ENCODE peak calls at places on chromosomes 13 and 19, in seven cellular contexts. L is activated B cell treated with CpG ODN at 0.5 μM for 24 hours, Z is AG04449, N is neural progenitor cell, I is mucosa of descending colon, M is progenitor cell of endocrine pancreas, P is astrocyte of the cerebellum. J is an unnamed sample.

GRCh38 chr19:49455729-49456128 is 2.7 kb downstream of the ALDH16A1 start:
- DNase-seq in N (no peak), P (no peak), Z (no peak), M (no peak), I (no peak), L (no peak), J (no peak)

GRCh38 chr19:7701049-7701653 is 780 bp downstream of the FCER2 start:
- DNase-seq in L (no peak), P (no peak), M (no peak), I (no peak), N (no peak), Z (no peak), J (no peak)

GRCh38 chr13:86020350-86021002 is 221.3 kb upstream of the SLITRK6 start:
- DNase-seq in M (no peak), N (no peak), L (no peak), Z (no peak), P (peak; percentile 98), I (no peak), J (no peak)

GRCh38 chr13:24644051-24644450 is 36.2 kb upstream of the ATP12A start:
- DNase-seq in Z (peak; percentile 4), L (no peak), M (no peak), P (peak; percentile 27), I (no peak), N (no peak), J (no peak)

GRCh38 chr13:91719033-91719432 is 320.6 kb downstream of the GPC5 start:
- DNase-seq in N (no peak), I (no peak), L (no peak), M (no peak), Z (no peak), P (no peak), J (no peak)

GRCh38 chr13:113169277-113170272 is 11.1 kb downstream of the PROZ start:
- DNase-seq in M (no peak), L (no peak), Z (no peak), I (no peak), N (peak; percentile 28), P (no peak), J (no peak)

GRCh38 chr19:29672933-29673336 is 7.7 kb downstream of the PLEKHF1 start:
- DNase-seq in Z (no peak), M (no peak), L (peak; percentile 43), P (no peak), N (no peak), I (peak; percentile 87), J (no peak)

GRCh38 chr19:46491975-46492682 is 3.5 kb downstream of the PNMA8B start:
- DNase-seq in I (no peak), N (no peak), M (no peak), Z (no peak), P (no peak), L (no peak), J (no peak)

GRCh38 chr19:38649305-38650179 is 2.1 kb downstream of the ACTN4 start:
- DNase-seq in P (no peak), L (no peak), Z (no peak), M (no peak), N (no peak), I (peak; percentile 88), J (no peak)

GRCh38 chr13:29513002-29513980 is 82.2 kb downstream of the SLC7A1 start:
- DNase-seq in N (no peak), I (no peak), Z (no peak), P (no peak), M (no peak), L (no peak), J (no peak)

GRCh38 chr19:56091066-56091490 is 30.0 kb downstream of the ZNF787 start:
- DNase-seq in P (no peak), Z (no peak), I (no peak), M (no peak), N (no peak), L (no peak), J (no peak)

GRCh38 chr19:3324405-3324856 is 42.0 kb upstream of the NFIC start:
- DNase-seq in P (no peak), I (no peak), N (peak; percentile 36), L (peak; percentile 58), Z (no peak), M (peak; percentile 57), J (no peak)

GRCh38 chr13:102402292-102402691 is 444 bp upstream of the FGF14 start:
- DNase-seq in P (no peak), L (no peak), N (peak; percentile 91), Z (no peak), M (no peak), I (no peak), J (no peak)

GRCh38 chr13:26785845-26786630 is 25.5 kb upstream of the GPR12 start:
- DNase-seq in P (no peak), Z (no peak), I (peak; percentile 65), L (peak; percentile 50), M (no peak), N (peak; percentile 30), J (no peak)

GRCh38 chr13:46211116-46211515 is 612 bp upstream of the LRRC63 start:
- DNase-seq in I (no peak), L (no peak), P (no peak), M (no peak), N (no peak), Z (no peak), J (no peak)

GRCh38 chr13:53272873-53273272 is 244.3 kb downstream of the OLFM4 start:
- DNase-seq in Z (no peak), I (no peak), M (no peak), L (no peak), N (no peak), P (no peak), J (no peak)

GRCh38 chr13:110334841-110335490 is 27.9 kb downstream of the COL4A2 start:
- DNase-seq in L (no peak), I (no peak), N (no peak), Z (no peak), M (no peak), P (peak; percentile 91), J (no peak)

GRCh38 chr13:102355251-102355650 is 46.6 kb downstream of the FGF14 start:
- DNase-seq in P (no peak), M (no peak), N (no peak), I (no peak), L (no peak), Z (no peak), J (no peak)

GRCh38 chr13:43698743-43699142 is 88.0 kb downstream of the ENOX1 start:
- DNase-seq in Z (peak; percentile 5), L (no peak), P (peak; percentile 33), N (no peak), I (no peak), M (no peak), J (no peak)

GRCh38 chr13:42498521-42498920 is 75.4 kb upstream of the TNFSF11 start:
- DNase-seq in P (no peak), Z (no peak), L (no peak), I (no peak), N (no peak), M (no peak), J (no peak)

GRCh38 chr19:38303517-38304351 is at the start of gene C19orf33:
- DNase-seq in I (peak; percentile 93), Z (no peak), L (no peak), N (no peak), M (no peak), P (no peak), J (no peak)

GRCh38 chr13:106103779-106104178 is 431.7 kb downstream of the EFNB2 start:
- DNase-seq in P (no peak), M (no peak), N (no peak), L (no peak), Z (no peak), I (no peak), J (no peak)

GRCh38 chr13:73403362-73404150 is 344.8 kb downstream of the KLF5 start:
- DNase-seq in I (no peak), Z (no peak), L (no peak), N (no peak), P (no peak), M (no peak), J (no peak)

GRCh38 chr19:34851277-34851804 is 75.4 kb upstream of the ZNF30 start:
- DNase-seq in P (no peak), L (no peak), M (no peak), Z (no peak), N (no peak), I (no peak), J (no peak)
- TF ChIP-seq CTCF in P (no peak), L (no peak), M (peak; percentile 44), Z (no peak), N (no peak), I (no peak), J (no peak)

GRCh38 chr13:98813993-98814392 is 61.5 kb upstream of the SLC15A1 start:
- DNase-seq in P (no peak), M (no peak), L (no peak), N (no peak), I (no peak), Z (no peak), J (no peak)
- TF ChIP-seq CTCF in P (no peak), M (no peak), L (no peak), N (no peak), I (no peak), Z (no peak), J (no peak)

GRCh38 chr13:37406031-37406430 is 192.5 kb downstream of the POSTN start:
- DNase-seq in N (no peak), P (no peak), M (no peak), I (no peak), L (no peak), Z (no peak), J (no peak)
- TF ChIP-seq CTCF in N (no peak), P (no peak), M (no peak), I (no peak), L (no peak), Z (no peak), J (no peak)

GRCh38 chr19:6260912-6261636 is 18.7 kb downstream of the MLLT1 start:
- DNase-seq in I (peak; percentile 37), Z (no peak), M (no peak), P (no peak), N (peak; percentile 59), L (no peak), J (no peak)
- TF ChIP-seq CTCF in I (no peak), Z (peak; percentile 61), M (peak; percentile 61), P (peak; percentile 79), N (peak; percentile 63), L (no peak), J (peak; percentile 72)

GRCh38 chr19:806815-807421 is 9.7 kb downstream of the PTBP1 start:
- DNase-seq in M (no peak), L (no peak), I (no peak), N (no peak), Z (no peak), P (no peak), J (peak; percentile 70)

GRCh38 chr19:805600-806550 is 8.6 kb downstream of the PTBP1 start:
- DNase-seq in I (no peak), L (no peak), Z (no peak), M (no peak), N (no peak), P (no peak), J (peak; percentile 68)

GRCh38 chr19:804419-805160 is 7.3 kb downstream of the PTBP1 start:
- DNase-seq in P (no peak), I (no peak), Z (no peak), N (no peak), M (no peak), L (no peak), J (no peak)

GRCh38 chr19:803686-804418 is 6.6 kb downstream of the PTBP1 start:
- DNase-seq in N (no peak), Z (no peak), M (no peak), P (no peak), L (no peak), I (no peak), J (no peak)

DNA sequence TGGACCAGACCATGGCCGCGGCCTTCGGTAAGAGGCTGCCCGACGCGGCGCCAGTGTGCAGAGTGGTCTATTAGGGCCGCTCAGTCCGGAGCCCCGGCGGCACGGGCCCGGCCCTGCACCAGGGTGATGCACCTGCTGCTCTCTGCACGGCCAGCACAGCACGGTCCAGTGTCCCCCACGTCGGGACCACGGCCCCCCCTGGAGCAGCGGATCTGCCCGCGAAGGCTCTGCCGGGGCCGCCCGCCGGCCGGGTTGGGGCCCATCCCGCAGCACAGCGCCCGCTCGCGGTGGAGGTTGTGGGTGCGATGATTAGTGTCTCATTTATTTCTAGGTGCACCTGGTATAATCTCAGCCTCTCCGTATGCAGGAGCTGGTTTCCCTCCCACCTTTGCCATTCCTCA is 7.9 kb downstream of the PTBP1 start:
- DNase-seq in M (no peak), I (no peak), L (no peak), Z (no peak), P (no peak), N (no peak), J (no peak)
- TF ChIP-seq CTCF in M (no peak), I (no peak), L (no peak), Z (no peak), P (no peak), N (no peak), J (no peak)

J was measured in type B pancreatic cell.